ENCODE peak calls at places on chromosomes 1 and 21, in nine cellular contexts. One of them, this sample, is unnamed.

GRCh38 chr1:235831148-235831547 is 35.6 kb downstream of the LYST start:
- DNase-seq in cardiac fibroblast: peak; percentile 55
- DNase-seq in GM10248: peak; percentile 36
- DNase-seq in thoracic aorta: no peak
- DNase-seq in fibroblast of villous mesenchyme: no peak
- DNase-seq in WTC11: no peak
- DNase-seq in nephron progenitor cell: no peak
- DNase-seq in ovary: no peak
- DNase-seq in fibroblast of lung: peak; percentile 69
- DNase-seq in this sample: no peak

GRCh38 chr1:54743416-54743815 is 20.9 kb downstream of the PARS2 start:
- DNase-seq in cardiac fibroblast: no peak
- DNase-seq in GM10248: no peak
- DNase-seq in thoracic aorta: no peak
- DNase-seq in fibroblast of villous mesenchyme: peak; percentile 5
- DNase-seq in WTC11: no peak
- DNase-seq in nephron progenitor cell: no peak
- DNase-seq in ovary: no peak
- DNase-seq in fibroblast of lung: no peak
- DNase-seq in this sample: no peak

GRCh38 chr1:8004113-8004802 is 21.9 kb downstream of the ERRFI1 start:
- DNase-seq in cardiac fibroblast: no peak
- DNase-seq in GM10248: no peak
- DNase-seq in thoracic aorta: no peak
- DNase-seq in fibroblast of villous mesenchyme: no peak
- DNase-seq in WTC11: no peak
- DNase-seq in nephron progenitor cell: no peak
- DNase-seq in ovary: no peak
- DNase-seq in fibroblast of lung: peak; percentile 12
- DNase-seq in this sample: no peak

GRCh38 chr1:170010443-170010842 is 64.1 kb downstream of the KIFAP3 start:
- DNase-seq in cardiac fibroblast: peak; percentile 82
- DNase-seq in GM10248: no peak
- DNase-seq in thoracic aorta: no peak
- DNase-seq in fibroblast of villous mesenchyme: peak; percentile 66
- DNase-seq in WTC11: peak; percentile 17
- DNase-seq in nephron progenitor cell: peak; percentile 9
- DNase-seq in ovary: peak; percentile 42
- DNase-seq in fibroblast of lung: peak; percentile 75
- DNase-seq in this sample: no peak

GRCh38 chr1:10909697-10910489 is 102.6 kb upstream of the TARDBP start:
- DNase-seq in cardiac fibroblast: peak; percentile 38
- DNase-seq in GM10248: peak; percentile 81
- DNase-seq in thoracic aorta: no peak
- DNase-seq in fibroblast of villous mesenchyme: no peak
- DNase-seq in WTC11: peak; percentile 92
- DNase-seq in nephron progenitor cell: peak; percentile 68
- DNase-seq in ovary: no peak
- DNase-seq in fibroblast of lung: no peak
- DNase-seq in this sample: peak; percentile 57

GRCh38 chr1:216521477-216521876 is 98.2 kb upstream of the USH2A start:
- DNase-seq in cardiac fibroblast: no peak
- DNase-seq in GM10248: no peak
- DNase-seq in thoracic aorta: no peak
- DNase-seq in fibroblast of villous mesenchyme: no peak
- DNase-seq in WTC11: no peak
- DNase-seq in nephron progenitor cell: no peak
- DNase-seq in ovary: no peak
- DNase-seq in fibroblast of lung: no peak
- DNase-seq in this sample: no peak

GRCh38 chr1:45880930-45881329 is 77.5 kb downstream of the MAST2 start:
- DNase-seq in cardiac fibroblast: peak; percentile 49
- DNase-seq in GM10248: no peak
- DNase-seq in thoracic aorta: no peak
- DNase-seq in fibroblast of villous mesenchyme: peak; percentile 31
- DNase-seq in WTC11: no peak
- DNase-seq in nephron progenitor cell: no peak
- DNase-seq in ovary: no peak
- DNase-seq in fibroblast of lung: peak; percentile 27
- DNase-seq in this sample: no peak

GRCh38 chr1:239025223-239025622 is 361.1 kb upstream of the CHRM3 start:
- DNase-seq in cardiac fibroblast: no peak
- DNase-seq in GM10248: no peak
- DNase-seq in thoracic aorta: no peak
- DNase-seq in fibroblast of villous mesenchyme: no peak
- DNase-seq in WTC11: no peak
- DNase-seq in nephron progenitor cell: no peak
- DNase-seq in ovary: no peak
- DNase-seq in fibroblast of lung: no peak
- DNase-seq in this sample: no peak

GRCh38 chr1:76770979-76771378 is 96.3 kb upstream of the ST6GALNAC5 start:
- DNase-seq in cardiac fibroblast: no peak
- DNase-seq in GM10248: no peak
- DNase-seq in thoracic aorta: no peak
- DNase-seq in fibroblast of villous mesenchyme: no peak
- DNase-seq in WTC11: no peak
- DNase-seq in nephron progenitor cell: no peak
- DNase-seq in ovary: no peak
- DNase-seq in fibroblast of lung: no peak
- DNase-seq in this sample: no peak

GRCh38 chr1:18805116-18805515 is 54.3 kb downstream of the TAS1R2 start:
- DNase-seq in cardiac fibroblast: no peak
- DNase-seq in GM10248: no peak
- DNase-seq in thoracic aorta: no peak
- DNase-seq in fibroblast of villous mesenchyme: no peak
- DNase-seq in WTC11: no peak
- DNase-seq in nephron progenitor cell: peak; percentile 49
- DNase-seq in ovary: no peak
- DNase-seq in fibroblast of lung: no peak
- DNase-seq in this sample: no peak

GRCh38 chr1:240831191-240831631 is 219.3 kb upstream of the GREM2 start:
- DNase-seq in cardiac fibroblast: peak; percentile 83
- DNase-seq in GM10248: no peak
- DNase-seq in thoracic aorta: no peak
- DNase-seq in fibroblast of villous mesenchyme: peak; percentile 47
- DNase-seq in WTC11: no peak
- DNase-seq in nephron progenitor cell: no peak
- DNase-seq in ovary: no peak
- DNase-seq in fibroblast of lung: peak; percentile 10
- DNase-seq in this sample: no peak

GRCh38 chr21:29256125-29256895 is 42.4 kb upstream of the BACH1 start:
- DNase-seq in cardiac fibroblast: peak; percentile 60
- DNase-seq in GM10248: no peak
- DNase-seq in thoracic aorta: no peak
- DNase-seq in fibroblast of villous mesenchyme: no peak
- DNase-seq in WTC11: no peak
- DNase-seq in nephron progenitor cell: no peak
- DNase-seq in ovary: no peak
- DNase-seq in fibroblast of lung: no peak
- DNase-seq in this sample: no peak

GRCh38 chr1:204192589-204193352 is 3.5 kb downstream of the KISS1 start:
- DNase-seq in cardiac fibroblast: no peak
- DNase-seq in GM10248: no peak
- DNase-seq in thoracic aorta: no peak
- DNase-seq in fibroblast of villous mesenchyme: no peak
- DNase-seq in WTC11: no peak
- DNase-seq in nephron progenitor cell: no peak
- DNase-seq in ovary: no peak
- DNase-seq in fibroblast of lung: no peak
- DNase-seq in this sample: no peak

GRCh38 chr1:83882906-83883305 is 116.0 kb downstream of the TTLL7 start:
- DNase-seq in cardiac fibroblast: peak; percentile 93
- DNase-seq in GM10248: no peak
- DNase-seq in thoracic aorta: no peak
- DNase-seq in fibroblast of villous mesenchyme: peak; percentile 57
- DNase-seq in WTC11: peak; percentile 16
- DNase-seq in nephron progenitor cell: peak; percentile 4
- DNase-seq in ovary: no peak
- DNase-seq in fibroblast of lung: peak; percentile 61
- DNase-seq in this sample: no peak

GRCh38 chr1:151885479-151885878 is 23.8 kb downstream of the THEM4 start:
- DNase-seq in cardiac fibroblast: peak; percentile 46
- DNase-seq in GM10248: no peak
- DNase-seq in thoracic aorta: no peak
- DNase-seq in fibroblast of villous mesenchyme: no peak
- DNase-seq in WTC11: no peak
- DNase-seq in nephron progenitor cell: no peak
- DNase-seq in ovary: no peak
- DNase-seq in fibroblast of lung: no peak
- DNase-seq in this sample: no peak

GRCh38 chr1:151892190-151892589 is 17.1 kb downstream of the THEM4 start:
- DNase-seq in cardiac fibroblast: peak; percentile 90
- DNase-seq in GM10248: no peak
- DNase-seq in thoracic aorta: no peak
- DNase-seq in fibroblast of villous mesenchyme: peak; percentile 63
- DNase-seq in WTC11: no peak
- DNase-seq in nephron progenitor cell: no peak
- DNase-seq in ovary: no peak
- DNase-seq in fibroblast of lung: no peak
- DNase-seq in this sample: no peak

GRCh38 chr1:151887028-151887427 is 22.3 kb downstream of the THEM4 start:
- DNase-seq in cardiac fibroblast: peak; percentile 94
- DNase-seq in GM10248: no peak
- DNase-seq in thoracic aorta: no peak
- DNase-seq in fibroblast of villous mesenchyme: peak; percentile 36
- DNase-seq in WTC11: no peak
- DNase-seq in nephron progenitor cell: no peak
- DNase-seq in ovary: no peak
- DNase-seq in fibroblast of lung: peak; percentile 67
- DNase-seq in this sample: no peak

GRCh38 chr1:151891515-151891914 is 17.8 kb downstream of the THEM4 start:
- DNase-seq in cardiac fibroblast: no peak
- DNase-seq in GM10248: no peak
- DNase-seq in thoracic aorta: no peak
- DNase-seq in fibroblast of villous mesenchyme: no peak
- DNase-seq in WTC11: no peak
- DNase-seq in nephron progenitor cell: no peak
- DNase-seq in ovary: no peak
- DNase-seq in fibroblast of lung: no peak
- DNase-seq in this sample: no peak

DNA sequence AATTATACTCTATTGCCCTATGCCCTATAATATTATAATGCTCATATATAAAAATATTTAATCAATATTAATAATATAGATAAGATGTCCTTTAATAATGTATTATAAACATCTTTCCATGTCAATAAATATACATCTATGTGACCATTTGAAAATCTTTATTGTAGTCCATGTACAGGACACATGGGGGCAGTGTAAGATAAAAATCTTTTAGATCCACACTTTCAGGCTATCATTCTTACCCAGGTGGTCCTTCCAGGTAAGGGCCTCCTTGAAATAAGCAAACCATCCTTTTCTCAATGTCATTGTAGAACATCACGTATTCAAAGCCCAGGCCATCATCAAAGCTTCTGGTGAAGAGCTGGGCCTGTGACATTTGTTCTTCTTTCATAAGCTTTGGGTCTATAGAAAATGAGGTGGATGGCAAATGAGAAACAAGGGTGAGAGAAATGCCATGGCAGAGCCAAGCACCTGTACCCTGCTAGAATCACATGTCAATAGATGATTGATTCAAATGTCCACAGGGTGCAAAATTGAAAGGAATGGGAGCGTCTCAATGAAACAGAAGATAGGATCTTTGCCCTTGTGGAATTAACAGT is 20.2 kb downstream of the THEM4 start:
- DNase-seq in cardiac fibroblast: peak; percentile 42
- DNase-seq in GM10248: no peak
- DNase-seq in thoracic aorta: no peak
- DNase-seq in fibroblast of villous mesenchyme: peak; percentile 21
- DNase-seq in WTC11: no peak
- DNase-seq in nephron progenitor cell: no peak
- DNase-seq in ovary: no peak
- DNase-seq in fibroblast of lung: no peak
- DNase-seq in this sample: no peak
- TF ChIP-seq CTCF in cardiac fibroblast: peak; percentile 33
- TF ChIP-seq CTCF in GM10248: peak; percentile 51
- TF ChIP-seq CTCF in thoracic aorta: peak; percentile 17
- TF ChIP-seq CTCF in fibroblast of villous mesenchyme: peak; percentile 32
- TF ChIP-seq CTCF in WTC11: peak; percentile 36
- TF ChIP-seq CTCF in nephron progenitor cell: peak; percentile 41
- TF ChIP-seq CTCF in ovary: no peak
- TF ChIP-seq CTCF in fibroblast of lung: peak; percentile 23
- TF ChIP-seq CTCF in this sample: no peak

GRCh38 chr1:88998716-88999115 is 6.3 kb upstream of the KYAT3 start:
- DNase-seq in cardiac fibroblast: peak; percentile 80
- DNase-seq in GM10248: peak; percentile 50
- DNase-seq in thoracic aorta: no peak
- DNase-seq in fibroblast of villous mesenchyme: peak; percentile 78
- DNase-seq in WTC11: no peak
- DNase-seq in nephron progenitor cell: peak; percentile 28
- DNase-seq in ovary: no peak
- DNase-seq in fibroblast of lung: peak; percentile 77
- DNase-seq in this sample: no peak
- TF ChIP-seq CTCF in cardiac fibroblast: peak; percentile 28
- TF ChIP-seq CTCF in GM10248: peak; percentile 34
- TF ChIP-seq CTCF in thoracic aorta: peak; percentile 66
- TF ChIP-seq CTCF in fibroblast of villous mesenchyme: peak; percentile 41
- TF ChIP-seq CTCF in WTC11: peak; percentile 51
- TF ChIP-seq CTCF in nephron progenitor cell: peak; percentile 57
- TF ChIP-seq CTCF in ovary: peak; percentile 49
- TF ChIP-seq CTCF in fibroblast of lung: peak; percentile 34
- TF ChIP-seq CTCF in this sample: no peak

DNA sequence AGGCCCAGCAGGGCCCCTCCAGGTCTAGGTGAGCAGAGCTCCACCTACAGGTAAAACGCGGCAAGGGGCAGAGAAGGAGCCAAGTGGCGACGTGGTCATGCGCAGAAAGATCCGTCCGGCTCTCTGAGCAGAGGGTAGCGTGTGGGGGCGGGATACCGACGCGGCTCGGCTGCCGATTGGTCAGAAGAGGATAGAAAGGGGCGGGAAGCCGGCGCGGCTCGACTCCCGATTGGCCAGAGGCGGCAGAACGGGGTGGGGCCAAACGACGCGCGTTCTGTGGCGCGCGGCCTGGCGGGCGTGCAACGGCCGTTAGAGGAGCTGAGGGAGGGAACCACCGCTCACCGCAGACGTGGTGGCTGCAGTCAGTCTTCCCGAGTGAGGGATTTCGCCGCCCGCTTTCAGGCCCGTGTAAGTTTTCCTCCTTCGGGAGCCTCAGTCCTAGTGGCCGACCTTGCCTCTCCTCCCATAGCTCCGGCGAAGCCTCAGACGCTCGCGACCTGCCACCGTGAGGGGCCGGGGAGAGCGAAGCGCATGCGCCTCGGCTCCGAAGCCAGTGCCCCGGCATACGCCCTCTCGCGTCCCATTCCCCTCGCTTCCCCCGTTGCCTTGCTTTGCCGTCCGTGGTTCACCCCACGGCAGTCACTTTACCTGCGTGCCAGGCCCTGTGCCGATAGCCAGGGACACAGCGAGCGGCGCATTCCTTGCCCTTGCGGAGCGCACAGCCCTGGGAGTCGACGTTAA is at the start of gene CEP85:
- DNase-seq in cardiac fibroblast: peak; percentile 99
- DNase-seq in GM10248: peak; percentile 100
- DNase-seq in thoracic aorta: peak; percentile 88
- DNase-seq in fibroblast of villous mesenchyme: peak; percentile 98
- DNase-seq in WTC11: peak; percentile 99
- DNase-seq in nephron progenitor cell: peak; percentile 99
- DNase-seq in ovary: peak; percentile 98
- DNase-seq in fibroblast of lung: peak; percentile 97
- DNase-seq in this sample: peak; percentile 94
- TF ChIP-seq CTCF in cardiac fibroblast: peak; percentile 82
- TF ChIP-seq CTCF in GM10248: peak; percentile 97
- TF ChIP-seq CTCF in thoracic aorta: peak; percentile 37
- TF ChIP-seq CTCF in fibroblast of villous mesenchyme: peak; percentile 86
- TF ChIP-seq CTCF in WTC11: peak; percentile 49
- TF ChIP-seq CTCF in nephron progenitor cell: peak; percentile 75
- TF ChIP-seq CTCF in ovary: peak; percentile 89
- TF ChIP-seq CTCF in fibroblast of lung: peak; percentile 81
- TF ChIP-seq CTCF in this sample: no peak

GRCh38 chr1:233518344-233518743 is 95.6 kb upstream of the KCNK1 start:
- DNase-seq in cardiac fibroblast: peak; percentile 4
- DNase-seq in GM10248: peak; percentile 42
- DNase-seq in thoracic aorta: no peak
- DNase-seq in fibroblast of villous mesenchyme: peak; percentile 25
- DNase-seq in WTC11: peak; percentile 71
- DNase-seq in nephron progenitor cell: peak; percentile 46
- DNase-seq in ovary: no peak
- DNase-seq in fibroblast of lung: no peak
- DNase-seq in this sample: no peak
- TF ChIP-seq CTCF in cardiac fibroblast: no peak
- TF ChIP-seq CTCF in GM10248: peak; percentile 55
- TF ChIP-seq CTCF in thoracic aorta: no peak
- TF ChIP-seq CTCF in fibroblast of villous mesenchyme: peak; percentile 54
- TF ChIP-seq CTCF in WTC11: peak; percentile 71
- TF ChIP-seq CTCF in nephron progenitor cell: peak; percentile 48
- TF ChIP-seq CTCF in ovary: no peak
- TF ChIP-seq CTCF in fibroblast of lung: no peak
- TF ChIP-seq CTCF in this sample: no peak

This sample was measured in activated B cell treated with CpG ODN at 0.5 μM for 24 hours.